ENCODE peak calls at places on chromosomes 4 and X, in seven cellular contexts. B is Panc1, H is colonic mucosa, N is brain microvascular endothelial cell, C is GM23248, T is sigmoid colon, S is heart left ventricle. V is an unnamed sample.

GRCh38 chr4:130922955-130923354 is 1827.0 kb downstream of the C4orf33 start:
- DNase-seq in B (no peak), H (no peak), N (no peak), C (no peak), T (no peak), S (no peak), V (no peak)

GRCh38 chr4:84492290-84492689 is 6.8 kb downstream of the NKX6-1 start:
- DNase-seq in B (no peak), H (no peak), N (no peak), C (no peak), T (no peak), S (no peak), V (no peak)

GRCh38 chr4:82893942-82894341 is 3.0 kb upstream of the SEC31A start:
- DNase-seq in B (no peak), H (no peak), N (no peak), C (peak), T (no peak), S (no peak), V (no peak)

GRCh38 chrX:149499766-149500165 is 5.3 kb downstream of the IDS start:
- DNase-seq in B (no peak), H (no peak), N (no peak), C (no peak), T (no peak), S (no peak), V (no peak)

GRCh38 chr4:149426461-149426860 is 389.2 kb downstream of the IQCM start:
- DNase-seq in B (no peak), H (no peak), N (peak), C (peak), T (no peak), S (no peak), V (peak)

GRCh38 chrX:39261446-39262147 is 460.3 kb downstream of the MID1IP1 start:
- DNase-seq in B (peak), H (no peak), N (peak), C (peak), T (no peak), S (no peak), V (peak)

GRCh38 chrX:133868687-133869086 is 116.7 kb downstream of the GPC3 start:
- DNase-seq in B (no peak), H (no peak), N (no peak), C (no peak), T (no peak), S (no peak), V (no peak)

GRCh38 chrX:105220636-105221035 is at the start of gene TEX13A:
- DNase-seq in B (no peak), H (no peak), N (no peak), C (no peak), T (no peak), S (no peak), V (no peak)

GRCh38 chrX:46244451-46244850 is 300.8 kb downstream of the ZNF674 start:
- DNase-seq in B (no peak), H (no peak), N (no peak), C (peak), T (no peak), S (no peak), V (peak)

DNA sequence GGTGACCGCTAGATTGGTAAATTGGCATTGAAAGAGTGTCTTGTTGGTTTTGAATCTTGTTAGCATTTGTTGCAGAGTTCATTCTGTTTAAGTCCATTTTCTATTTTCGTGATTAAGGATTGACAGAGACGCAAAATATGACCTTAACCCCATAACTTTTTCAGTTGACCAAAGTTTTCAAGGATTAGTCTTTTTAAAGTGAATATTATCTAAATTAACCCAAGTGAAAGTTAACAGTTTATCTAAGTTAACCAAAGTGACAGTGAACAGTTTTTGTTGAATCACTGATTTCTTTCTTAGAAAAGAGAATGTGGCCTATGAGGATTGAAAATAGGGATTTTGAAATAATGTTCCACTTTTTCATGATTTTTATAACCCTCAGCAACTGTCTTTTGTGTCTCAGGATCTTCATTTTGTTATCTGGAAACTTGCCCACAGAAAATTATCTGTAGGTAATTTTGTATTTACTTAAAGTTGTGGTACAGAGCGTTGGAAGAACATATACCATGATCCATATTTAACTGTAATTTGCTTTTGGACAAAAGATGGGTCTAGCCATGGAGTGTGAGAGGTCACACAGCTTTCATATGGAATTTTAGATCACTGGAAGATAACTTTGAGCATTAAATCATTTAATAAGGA is 3.3 kb downstream of the CPEB2 start:
- DNase-seq in B (no peak), H (no peak), N (no peak), C (no peak), T (no peak), S (no peak), V (no peak)
- H3K4me3 ChIP-seq in B (peak), H (peak), N (peak), C (peak), T (peak), S (peak), V (peak)

GRCh38 chr4:3385719-3386440 is 55.9 kb upstream of the HGFAC start:
- DNase-seq in B (no peak), H (no peak), N (no peak), C (no peak), T (peak), S (no peak), V (no peak)
- H3K4me3 ChIP-seq in B (peak), H (no peak), N (no peak), C (no peak), T (no peak), S (peak), V (no peak)

GRCh38 chr4:24328711-24329110 is 255.6 kb downstream of the DHX15 start:
- DNase-seq in B (no peak), H (no peak), N (no peak), C (no peak), T (no peak), S (no peak), V (no peak)
- H3K4me3 ChIP-seq in B (no peak), H (no peak), N (no peak), C (no peak), T (no peak), S (no peak), V (no peak)

GRCh38 chr4:52102587-52102986 is 51.5 kb downstream of the SPATA18 start:
- DNase-seq in B (peak), H (no peak), N (no peak), C (peak), T (no peak), S (no peak), V (no peak)
- H3K4me3 ChIP-seq in B (no peak), H (no peak), N (no peak), C (no peak), T (no peak), S (no peak), V (no peak)

DNA sequence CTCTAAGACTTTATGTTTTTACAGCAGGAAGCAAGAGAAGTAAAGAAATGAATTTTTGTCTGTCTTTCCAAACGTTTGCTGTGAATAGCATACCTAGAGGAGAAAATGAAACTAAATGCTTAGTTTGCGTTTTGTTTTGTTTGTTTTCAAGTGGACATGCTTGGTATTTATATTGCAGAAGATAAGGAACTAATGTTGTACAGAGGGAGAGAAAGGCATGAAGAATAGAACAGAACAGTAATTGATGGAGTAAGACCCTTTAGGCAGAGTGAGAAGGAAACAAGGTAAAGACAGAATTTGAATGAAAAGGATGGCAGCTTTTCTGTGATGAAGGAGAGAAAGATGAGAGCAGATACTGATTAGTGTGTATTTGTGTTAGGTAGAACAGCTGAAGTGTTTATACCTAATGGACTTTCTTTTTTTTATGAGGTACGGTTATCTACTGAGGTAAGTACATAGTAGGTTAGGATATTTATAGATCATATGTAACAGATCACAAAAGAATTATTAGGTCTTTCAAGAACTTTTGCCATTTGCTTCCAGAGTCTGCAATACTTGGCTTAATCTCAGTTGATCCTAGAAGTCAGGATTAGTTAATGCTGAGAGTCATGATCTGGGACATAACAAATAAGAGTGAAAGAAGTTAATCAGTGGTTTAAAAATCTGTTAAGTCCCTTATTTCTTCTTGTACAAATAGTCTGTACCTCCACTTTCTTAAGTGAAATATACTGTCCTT is 36.9 kb downstream of the FABP2 start:
- DNase-seq in B (no peak), H (no peak), N (no peak), C (peak), T (no peak), S (no peak), V (no peak)
- H3K4me3 ChIP-seq in B (no peak), H (no peak), N (peak), C (peak), T (peak), S (no peak), V (no peak)